ENCODE peak calls at places on chromosomes 3 and 15, in ten cellular contexts. F is GM12865, X is fibroblast of villous mesenchyme, I is WTC11, V is activated B cell treated with CpG ODN at 0.5 μM for 24 hours, O is spleen, J is dorsolateral prefrontal cortex, Q is neural crest cell, C is progenitor cell of endocrine pancreas, U is neural progenitor cell. B is an unnamed sample.

GRCh38 chr3:139533781-139534443 is 5.6 kb downstream of the RBP1 start:
- DNase-seq in F (peak), X (peak), I (no peak), V (no peak), O (no peak), J (no peak), Q (no peak), C (peak), U (no peak), B (no peak)

GRCh38 chr3:17298038-17298437 is 413.3 kb downstream of the PLCL2 start:
- DNase-seq in F (no peak), X (no peak), I (no peak), V (no peak), O (no peak), J (no peak), Q (no peak), C (no peak), U (no peak), B (no peak)

GRCh38 chr3:181054538-181054937 is 65.0 kb upstream of the DNAJC19 start:
- DNase-seq in F (no peak), X (no peak), I (no peak), V (no peak), O (no peak), J (no peak), Q (no peak), C (no peak), U (no peak), B (no peak)

GRCh38 chr15:67175643-67176071 is 78.8 kb downstream of the AAGAB start:
- DNase-seq in F (peak), X (peak), I (no peak), V (no peak), O (no peak), J (no peak), Q (no peak), C (no peak), U (no peak), B (no peak)

GRCh38 chr15:36798789-36799188 is 219.4 kb downstream of the CDIN1 start:
- DNase-seq in F (no peak), X (no peak), I (no peak), V (no peak), O (no peak), J (no peak), Q (no peak), C (no peak), U (no peak), B (no peak)

GRCh38 chr3:113698891-113699465 is 2.5 kb upstream of the USF3 start:
- DNase-seq in F (peak), X (peak), I (peak), V (no peak), O (peak), J (no peak), Q (no peak), C (no peak), U (peak), B (no peak)

GRCh38 chr3:66604476-66604875 is 103.7 kb upstream of the LRIG1 start:
- DNase-seq in F (no peak), X (no peak), I (no peak), V (no peak), O (no peak), J (no peak), Q (no peak), C (no peak), U (no peak), B (no peak)

GRCh38 chr15:38049876-38050275 is 115.4 kb downstream of the TMCO5A start:
- DNase-seq in F (no peak), X (peak), I (no peak), V (no peak), O (no peak), J (no peak), Q (no peak), C (no peak), U (no peak), B (no peak)

GRCh38 chr15:100751585-100751984 is 128.0 kb upstream of the ALDH1A3 start:
- DNase-seq in F (no peak), X (no peak), I (no peak), V (no peak), O (no peak), J (no peak), Q (no peak), C (no peak), U (no peak), B (no peak)

GRCh38 chr3:37028329-37028728 is 35.0 kb downstream of the MLH1 start:
- DNase-seq in F (no peak), X (peak), I (no peak), V (no peak), O (no peak), J (no peak), Q (no peak), C (no peak), U (no peak), B (no peak)

GRCh38 chr3:13537926-13538325 is 11.0 kb upstream of the FBLN2 start:
- DNase-seq in F (no peak), X (peak), I (no peak), V (no peak), O (no peak), J (no peak), Q (no peak), C (no peak), U (no peak), B (no peak)

GRCh38 chr3:50611464-50612233 is at the start of gene CISH:
- DNase-seq in F (peak), X (peak), I (peak), V (peak), O (peak), J (peak), Q (peak), C (peak), U (peak), B (peak)

GRCh38 chr15:87873501-87873900 is 383.0 kb downstream of the NTRK3 start:
- DNase-seq in F (no peak), X (peak), I (no peak), V (no peak), O (no peak), J (no peak), Q (no peak), C (no peak), U (no peak), B (no peak)

GRCh38 chr3:179652467-179653105 is at the start of gene USP13:
- DNase-seq in F (peak), X (peak), I (peak), V (no peak), O (peak), J (peak), Q (peak), C (peak), U (peak), B (peak)
- TF ChIP-seq CTCF in F (no peak), X (no peak), I (no peak), V (no peak), O (no peak), J (peak), Q (no peak), C (peak), U (peak), B (no peak)

GRCh38 chr3:64895095-64895494 is 207.3 kb upstream of the ADAMTS9 start:
- DNase-seq in F (no peak), X (no peak), I (no peak), V (no peak), O (no peak), J (no peak), Q (no peak), C (no peak), U (no peak), B (no peak)

GRCh38 chr3:64898941-64899340 is 211.1 kb upstream of the ADAMTS9 start:
- DNase-seq in F (no peak), X (no peak), I (no peak), V (no peak), O (no peak), J (no peak), Q (no peak), C (no peak), U (no peak), B (no peak)

GRCh38 chr3:64900220-64900619 is 212.4 kb upstream of the ADAMTS9 start:
- DNase-seq in F (no peak), X (no peak), I (no peak), V (no peak), O (no peak), J (no peak), Q (no peak), C (no peak), U (no peak), B (no peak)

GRCh38 chr3:64892664-64893309 is 205.0 kb upstream of the ADAMTS9 start:
- DNase-seq in F (no peak), X (no peak), I (no peak), V (no peak), O (no peak), J (no peak), Q (no peak), C (no peak), U (no peak), B (no peak)

DNA sequence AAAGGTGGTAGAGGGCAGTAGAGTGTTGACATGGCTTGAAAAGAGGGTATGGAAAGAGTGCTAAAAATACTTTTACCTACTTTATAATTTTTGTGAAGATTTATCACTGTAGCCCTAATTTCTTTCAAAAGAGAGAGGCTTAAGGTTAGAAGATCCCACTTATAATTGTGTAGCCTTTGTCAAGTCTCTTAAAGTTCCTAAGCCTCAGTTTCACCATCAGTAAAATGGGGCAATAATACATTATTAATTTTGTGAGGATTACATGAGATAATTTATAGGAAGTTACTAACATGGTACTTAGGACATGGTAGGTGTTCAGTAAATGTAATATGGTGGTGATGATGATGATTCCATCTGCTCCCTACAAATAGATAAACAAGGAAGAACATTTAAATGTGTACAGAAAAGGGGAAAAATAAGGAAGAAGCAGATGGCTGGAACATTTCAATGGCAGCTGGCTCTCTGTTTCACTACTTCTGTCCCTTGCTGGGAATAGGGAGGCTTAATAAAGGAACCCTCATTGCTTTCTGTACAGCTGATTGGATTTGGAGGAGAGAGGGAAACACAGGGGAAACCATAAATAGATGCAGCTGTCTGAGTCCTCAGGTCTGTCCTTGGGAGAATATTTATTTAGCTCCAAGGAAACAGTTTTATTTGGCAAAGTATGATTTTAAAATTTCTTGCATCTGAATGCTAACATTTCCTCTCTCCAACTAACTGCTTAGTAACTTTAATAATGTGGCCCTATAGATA is 208.5 kb upstream of the ADAMTS9 start:
- DNase-seq in F (no peak), X (no peak), I (no peak), V (no peak), O (no peak), J (no peak), Q (no peak), C (no peak), U (no peak), B (no peak)
- TF ChIP-seq CTCF in F (no peak), X (no peak), I (no peak), V (no peak), O (no peak), J (no peak), Q (no peak), C (no peak), U (peak), B (no peak)

GRCh38 chr3:187019542-187020072 is 89.3 kb downstream of the ST6GAL1 start:
- DNase-seq in F (no peak), X (no peak), I (no peak), V (no peak), O (no peak), J (no peak), Q (no peak), C (no peak), U (peak), B (no peak)
- TF ChIP-seq CTCF in F (peak), X (no peak), I (no peak), V (no peak), O (no peak), J (no peak), Q (no peak), C (peak), U (peak), B (no peak)

GRCh38 chr3:47782538-47783308 is 1.0 kb upstream of the SMARCC1 start:
- DNase-seq in F (peak), X (no peak), I (no peak), V (no peak), O (peak), J (no peak), Q (no peak), C (no peak), U (no peak), B (no peak)

GRCh38 chr3:47780727-47781325 is 867 bp downstream of the SMARCC1 start:
- DNase-seq in F (no peak), X (peak), I (no peak), V (no peak), O (no peak), J (no peak), Q (no peak), C (no peak), U (no peak), B (no peak)

GRCh38 chr3:47783673-47784072 is 2.0 kb upstream of the SMARCC1 start:
- DNase-seq in F (no peak), X (no peak), I (no peak), V (no peak), O (no peak), J (no peak), Q (no peak), C (no peak), U (no peak), B (no peak)

GRCh38 chr3:47781326-47781684 is 388 bp downstream of the SMARCC1 start:
- DNase-seq in F (peak), X (peak), I (peak), V (peak), O (peak), J (peak), Q (peak), C (peak), U (peak), B (peak)

DNA sequence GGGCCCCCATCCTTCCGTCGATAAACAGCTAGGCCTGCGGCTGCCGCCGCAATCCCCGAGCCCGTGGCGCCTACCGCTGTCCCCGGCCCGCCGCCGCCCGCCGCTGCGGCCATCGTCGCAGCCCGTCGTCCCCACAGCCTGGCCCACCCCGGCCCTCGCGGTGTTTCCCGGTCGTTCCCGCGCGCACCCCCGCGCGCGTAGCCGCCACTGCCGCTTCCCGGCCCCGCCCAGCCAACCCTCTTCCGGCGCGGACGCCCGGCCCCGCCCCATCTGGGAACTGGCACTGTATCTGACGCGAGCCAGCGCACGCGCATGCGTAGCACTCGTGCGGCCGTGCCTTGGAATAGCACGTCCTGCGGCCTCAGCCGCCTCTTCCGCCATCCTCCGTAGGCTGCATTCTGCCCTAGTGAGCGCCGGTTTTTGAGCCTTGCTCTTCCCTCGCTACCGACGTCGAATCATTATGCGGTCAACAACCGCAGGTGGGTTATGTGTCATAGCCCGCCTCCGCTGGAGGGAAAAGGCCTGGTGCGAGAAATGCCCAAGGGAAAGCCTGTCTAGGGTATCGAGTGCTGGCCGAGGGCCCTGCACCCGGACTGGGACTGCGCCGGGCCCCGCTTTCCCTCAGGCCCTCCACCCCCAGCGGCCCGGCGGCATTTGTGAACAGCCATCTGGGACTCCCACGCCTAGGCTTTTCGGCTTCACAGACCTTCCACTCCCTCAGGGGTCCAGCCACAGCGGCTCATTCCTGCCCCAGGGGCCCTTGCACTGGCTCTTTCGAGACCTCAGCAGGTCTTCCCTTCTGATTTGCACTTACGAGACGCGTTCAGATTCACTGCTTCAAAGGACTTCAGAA is at the start of gene SMARCC1:
- DNase-seq in F (peak), X (peak), I (peak), V (peak), O (peak), J (peak), Q (peak), C (peak), U (peak), B (peak)
- TF ChIP-seq CTCF in F (no peak), X (no peak), I (no peak), V (no peak), O (peak), J (peak), Q (peak), C (no peak), U (no peak), B (no peak)

DNA sequence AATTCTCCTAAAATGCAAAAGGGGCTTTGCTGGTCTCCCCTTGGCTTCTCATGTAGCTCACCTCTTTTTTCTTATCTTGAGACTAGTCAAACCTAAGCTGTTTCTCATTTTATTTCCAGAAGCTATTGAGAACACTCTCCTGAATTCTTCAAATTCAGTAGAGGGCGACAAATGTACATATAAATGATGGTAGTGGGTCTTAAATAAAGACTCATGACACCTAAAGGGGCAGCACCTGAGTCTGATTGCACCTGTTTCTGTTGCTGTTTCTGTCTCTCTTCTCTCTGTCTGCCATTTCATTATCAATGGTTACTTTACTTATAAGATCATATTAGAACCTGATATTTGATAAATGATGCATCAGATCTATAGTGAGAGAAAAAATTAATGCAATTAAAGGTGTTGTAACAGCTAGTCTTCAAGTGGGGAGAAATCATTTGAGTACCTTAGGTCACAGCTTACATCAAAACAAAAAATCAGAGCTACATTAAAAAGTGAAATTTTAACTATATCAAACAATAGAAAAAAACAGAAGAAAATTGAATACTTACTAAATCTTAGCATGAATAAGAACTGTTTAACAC is 7.0 kb downstream of the ADIPOQ start:
- DNase-seq in F (peak), X (peak), I (no peak), V (no peak), O (no peak), J (no peak), Q (no peak), C (no peak), U (peak), B (no peak)
- TF ChIP-seq CTCF in F (peak), X (peak), I (no peak), V (no peak), O (peak), J (peak), Q (peak), C (peak), U (peak), B (no peak)

GRCh38 chr3:6994081-6994668 is 133.3 kb downstream of the GRM7 start:
- DNase-seq in F (peak), X (no peak), I (no peak), V (no peak), O (no peak), J (no peak), Q (no peak), C (no peak), U (no peak), B (no peak)
- TF ChIP-seq CTCF in F (no peak), X (no peak), I (no peak), V (no peak), O (no peak), J (peak), Q (peak), C (peak), U (peak), B (no peak)

GRCh38 chr15:99704444-99704838 is 28.8 kb downstream of the LYSMD4 start:
- DNase-seq in F (peak), X (peak), I (no peak), V (no peak), O (no peak), J (no peak), Q (peak), C (peak), U (peak), B (no peak)

GRCh38 chr15:99707481-99708270 is 25.6 kb downstream of the LYSMD4 start:
- DNase-seq in F (peak), X (peak), I (no peak), V (no peak), O (no peak), J (no peak), Q (no peak), C (no peak), U (no peak), B (no peak)

GRCh38 chr15:99702895-99703602 is 30.2 kb downstream of the LYSMD4 start:
- DNase-seq in F (no peak), X (peak), I (no peak), V (no peak), O (no peak), J (no peak), Q (no peak), C (no peak), U (no peak), B (no peak)

GRCh38 chr15:99706557-99707303 is 26.5 kb downstream of the LYSMD4 start:
- DNase-seq in F (peak), X (no peak), I (no peak), V (no peak), O (no peak), J (no peak), Q (no peak), C (no peak), U (no peak), B (no peak)

GRCh38 chr15:99703603-99704443 is 29.4 kb downstream of the LYSMD4 start:
- DNase-seq in F (peak), X (peak), I (no peak), V (no peak), O (no peak), J (no peak), Q (no peak), C (no peak), U (peak), B (no peak)
- TF ChIP-seq CTCF in F (peak), X (peak), I (no peak), V (no peak), O (peak), J (peak), Q (peak), C (peak), U (peak), B (no peak)

GRCh38 chr15:51782357-51782896 is 31.0 kb downstream of the TMOD2 start:
- DNase-seq in F (peak), X (peak), I (no peak), V (no peak), O (no peak), J (no peak), Q (no peak), C (no peak), U (peak), B (no peak)
- TF ChIP-seq CTCF in F (no peak), X (peak), I (peak), V (no peak), O (no peak), J (no peak), Q (peak), C (peak), U (peak), B (no peak)

GRCh38 chr15:57495037-57495436 is 96.7 kb upstream of the MYZAP start:
- DNase-seq in F (peak), X (no peak), I (no peak), V (no peak), O (no peak), J (no peak), Q (no peak), C (no peak), U (no peak), B (no peak)

GRCh38 chr15:57496594-57496945 is 95.1 kb upstream of the MYZAP start:
- DNase-seq in F (no peak), X (no peak), I (no peak), V (no peak), O (no peak), J (no peak), Q (no peak), C (no peak), U (no peak), B (no peak)

GRCh38 chr15:57494575-57494974 is 97.1 kb upstream of the MYZAP start:
- DNase-seq in F (no peak), X (no peak), I (no peak), V (no peak), O (no peak), J (no peak), Q (no peak), C (no peak), U (no peak), B (no peak)

GRCh38 chr15:57495554-57496235 is 96.0 kb upstream of the MYZAP start:
- DNase-seq in F (no peak), X (peak), I (no peak), V (no peak), O (no peak), J (no peak), Q (no peak), C (no peak), U (no peak), B (no peak)

GRCh38 chr15:57496946-57497944 is 94.5 kb upstream of the MYZAP start:
- DNase-seq in F (no peak), X (no peak), I (no peak), V (no peak), O (no peak), J (no peak), Q (no peak), C (no peak), U (no peak), B (no peak)
- TF ChIP-seq CTCF in F (no peak), X (no peak), I (no peak), V (no peak), O (no peak), J (no peak), Q (no peak), C (no peak), U (no peak), B (no peak)